ENCODE peak calls at places on chromosomes 6 and 20, in seven cellular contexts. C is heart left ventricle, L is right atrium auricular region, A is tibial artery, Q is hepatocyte, G is cardiac muscle cell, J is adrenal gland. T is an unnamed sample.

GRCh38 chr6:144263786-144264185 is 21.3 kb upstream of the UTRN start:
- DNase-seq in G (peak; percentile 21), Q (no peak), L (no peak), J (no peak), C (no peak), A (no peak), T (no peak)

GRCh38 chr6:109174911-109175310 is 79.6 kb downstream of the CEP57L1 start:
- DNase-seq in C (no peak), G (no peak), Q (no peak), L (no peak), A (no peak), J (no peak), T (no peak)

GRCh38 chr6:13814938-13815575 is 700 bp upstream of the MCUR1 start:
- DNase-seq in Q (no peak), L (no peak), A (no peak), G (peak; percentile 9), J (no peak), C (no peak), T (no peak)

GRCh38 chr20:33309631-33310030 is 26.6 kb downstream of the BPIFB1 start:
- DNase-seq in L (no peak), G (no peak), Q (no peak), C (no peak), A (no peak), J (no peak), T (no peak)

GRCh38 chr20:40925829-40926228 is 102.8 kb upstream of the TOP1 start:
- DNase-seq in C (no peak), G (no peak), Q (no peak), A (no peak), J (no peak), L (no peak), T (no peak)

GRCh38 chr6:1789092-1789491 is 179.4 kb downstream of the FOXC1 start:
- DNase-seq in C (no peak), G (peak; percentile 83), J (no peak), L (no peak), A (no peak), Q (no peak), T (no peak)

GRCh38 chr6:150967910-150968309 is 102.4 kb downstream of the MTHFD1L start:
- DNase-seq in G (peak; percentile 18), L (no peak), J (no peak), Q (no peak), A (no peak), C (no peak), T (no peak)

GRCh38 chr6:128074561-128074960 is 173.7 kb upstream of the THEMIS start:
- DNase-seq in J (no peak), G (no peak), C (no peak), Q (no peak), L (no peak), A (no peak), T (no peak)

GRCh38 chr20:29325304-29325640 is 1932.2 kb upstream of the DEFB115 start:
- DNase-seq in C (no peak), Q (no peak), G (no peak), A (no peak), J (no peak), L (no peak), T (no peak)

GRCh38 chr6:50087231-50087954 is 37.7 kb upstream of the DEFB112 start:
- DNase-seq in A (no peak), C (no peak), G (no peak), J (no peak), Q (no peak), L (no peak), T (peak; percentile 59)

GRCh38 chr6:53375851-53376250 is 27.1 kb upstream of the ELOVL5 start:
- DNase-seq in A (no peak), C (no peak), L (no peak), Q (no peak), J (no peak), G (peak; percentile 67), T (no peak)

GRCh38 chr6:144190593-144190992 is 40.3 kb downstream of the STX11 start:
- DNase-seq in J (peak; percentile 76), C (peak; percentile 34), A (peak; percentile 29), L (no peak), Q (no peak), G (peak; percentile 74), T (peak; percentile 39)

GRCh38 chr20:62303327-62304226 is 780 bp downstream of the ADRM1 start:
- DNase-seq in L (no peak), Q (peak; percentile 48), G (no peak), A (no peak), C (no peak), J (peak; percentile 79), T (no peak)

GRCh38 chr6:134621858-134622257 is 303.9 kb upstream of the SGK1 start:
- DNase-seq in C (no peak), J (peak; percentile 59), G (no peak), Q (no peak), L (no peak), A (no peak), T (no peak)

GRCh38 chr6:85192596-85192995 is 257.3 kb upstream of the NT5E start:
- DNase-seq in C (no peak), L (no peak), J (no peak), G (no peak), Q (no peak), A (no peak), T (no peak)

GRCh38 chr6:40389176-40389767 is 197.9 kb downstream of the LRFN2 start:
- DNase-seq in C (no peak), G (no peak), L (no peak), J (no peak), Q (no peak), A (no peak), T (no peak)

DNA sequence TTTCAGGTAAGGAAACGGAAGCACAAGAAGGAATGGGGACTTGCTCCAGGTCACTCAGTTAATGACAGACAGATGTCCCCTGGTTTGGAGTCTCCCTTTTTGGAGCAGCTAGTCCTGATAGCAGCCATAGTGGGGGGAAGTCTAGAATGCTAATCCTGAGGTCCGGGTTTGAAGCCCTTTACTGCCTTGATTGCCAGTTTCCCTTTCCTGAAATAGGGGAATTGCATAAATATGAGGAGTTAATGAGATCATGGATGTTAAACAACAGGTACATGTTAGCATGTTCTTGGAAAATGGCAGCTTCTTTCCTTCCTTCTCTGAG is 341 bp upstream of the TTPAL start:
- DNase-seq in L (no peak), Q (no peak), C (no peak), A (no peak), G (no peak), J (no peak), T (no peak)
- H3K4me3 ChIP-seq in L (peak overlapping the region; percentile 63), Q (peak overlapping the region; percentile 65), C (peak overlapping the region; percentile 80), A (peak overlapping the region; percentile 79), G (peak overlapping the region; percentile 72), J (peak overlapping the region; percentile 74), T (peak overlapping the region; percentile 96)

GRCh38 chr20:56018750-56019149 is 13.4 kb upstream of the CBLN4 start:
- DNase-seq in Q (no peak), G (no peak), A (no peak), L (no peak), C (no peak), J (no peak), T (no peak)
- H3K9me3 ChIP-seq in Q (no peaks in the 10 kb centered on the region), G (no peaks in the 10 kb centered on the region), A (no peaks in the 10 kb centered on the region), L (no peaks in the 10 kb centered on the region), C (no peaks in the 10 kb centered on the region), J (no peaks in the 10 kb centered on the region), T (peaks cover 18% of the 10 kb centered on the region)

GRCh38 chr6:94464018-94464510 is 1044.7 kb upstream of the EPHA7 start:
- DNase-seq in C (no peak), A (no peak), G (no peak), Q (no peak), L (no peak), J (no peak), T (no peak)
- TF ChIP-seq CTCF in C (no peak), A (no peak), G (no peak), Q (no peak), L (no peak), J (no peak), T (no peak)

GRCh38 chr6:106972500-106972899 is 2.0 kb downstream of the CD24 start:
- DNase-seq in G (no peak), J (peak; percentile 55), C (no peak), A (no peak), L (no peak), Q (peak; percentile 54), T (no peak)
- H3K4me3 ChIP-seq in G (peak overlapping the region; percentile 75), J (no peak overlapping the region), C (no peak overlapping the region), A (no peak overlapping the region), L (no peak overlapping the region), Q (peak overlapping the region; percentile 91), T (no peak overlapping the region)

GRCh38 chr6:81023708-81024107 is 728.8 kb downstream of the TENT5A start:
- DNase-seq in J (no peak), L (no peak), A (no peak), G (no peak), C (no peak), Q (no peak), T (no peak)
- H3K9me3 ChIP-seq in J (no peaks in the 10 kb centered on the region), L (peaks cover 9% of the 10 kb centered on the region), A (no peaks in the 10 kb centered on the region), G (no peaks in the 10 kb centered on the region), C (no peaks in the 10 kb centered on the region), Q (peaks cover 8% of the 10 kb centered on the region), T (peaks cover 9% of the 10 kb centered on the region)

DNA sequence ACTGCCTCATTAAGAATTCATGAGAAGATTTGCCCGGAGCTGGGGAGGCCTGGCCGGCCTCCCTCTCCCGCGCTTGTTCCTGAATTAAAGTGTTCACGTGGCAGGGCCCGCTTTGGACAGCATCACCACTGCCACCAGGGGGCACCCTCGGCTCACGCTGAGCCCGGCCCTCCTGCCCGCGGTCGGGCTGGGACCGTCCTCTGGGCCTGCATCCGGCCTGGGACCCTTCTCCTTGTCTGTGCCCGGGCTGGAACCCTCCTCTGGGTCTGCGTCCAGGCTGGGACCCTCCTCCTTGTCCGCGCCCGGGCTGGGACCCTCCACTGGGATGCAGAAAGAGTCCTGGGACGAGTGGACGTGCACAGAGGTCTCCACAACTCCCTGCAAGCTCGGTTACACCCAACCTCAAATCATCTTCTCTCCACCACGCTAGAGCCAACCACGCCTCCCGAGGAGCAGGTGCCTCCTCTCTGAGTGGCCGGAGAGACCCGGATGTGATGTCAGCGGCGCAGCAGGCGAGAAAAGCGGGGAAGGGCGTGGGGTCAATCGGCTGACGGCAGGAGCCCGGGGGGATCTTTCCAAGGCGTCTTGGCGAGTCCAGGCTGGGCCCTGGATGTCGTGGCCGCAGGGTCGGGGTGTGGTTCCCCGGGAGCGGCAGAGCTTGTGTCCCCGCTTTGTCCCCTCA is 50.9 kb upstream of the DACT2 start:
- DNase-seq in J (peak; percentile 71), L (peak; percentile 76), G (peak; percentile 73), Q (peak; percentile 86), C (peak; percentile 76), A (peak; percentile 57), T (no peak)
- TF ChIP-seq CTCF in J (peak; percentile 78), L (peak; percentile 88), G (peak; percentile 85), Q (peak; percentile 95), C (peak; percentile 85), A (peak; percentile 94), T (no peak)

GRCh38 chr6:29974901-29975560 is 32.7 kb downstream of the HLA-A start:
- DNase-seq in J (no peak), G (no peak), L (no peak), A (no peak), Q (no peak), C (no peak), T (no peak)
- H3K4me3 ChIP-seq in J (peak overlapping the region; percentile 3), G (no peak overlapping the region), L (peak overlapping the region; percentile 64), A (peak overlapping the region; percentile 53), Q (no peak overlapping the region), C (peak overlapping the region; percentile 66), T (no peak overlapping the region)

DNA sequence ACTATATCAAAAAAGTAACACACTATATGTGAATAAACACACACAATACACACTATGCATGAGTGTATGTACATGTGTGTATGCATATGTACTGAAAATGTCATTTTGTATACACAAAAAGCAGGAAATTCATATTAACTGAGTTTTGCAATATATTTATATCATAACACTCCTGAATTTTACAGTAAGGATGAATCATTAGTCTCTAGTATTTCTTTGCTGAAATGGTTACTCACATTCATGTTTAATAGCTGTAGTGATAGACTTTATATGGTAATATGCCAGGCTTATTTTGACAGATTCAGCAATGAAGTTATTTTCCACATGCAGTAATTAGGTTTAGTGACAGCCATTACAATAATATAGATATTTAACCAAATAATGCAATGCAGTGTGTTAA is 1216.2 kb upstream of the CITED2 start:
- DNase-seq in J (no peak), G (peak; percentile 8), L (no peak), Q (no peak), C (no peak), A (no peak), T (no peak)
- H3K9me3 ChIP-seq in J (no peaks in the 10 kb centered on the region), G (no peaks in the 10 kb centered on the region), L (peaks cover 8% of the 10 kb centered on the region), Q (no peaks in the 10 kb centered on the region), C (no peaks in the 10 kb centered on the region), A (no peaks in the 10 kb centered on the region), T (no peaks in the 10 kb centered on the region)

T was measured in AG04450.